ENCODE peak calls at places on chromosomes 5 and 9, in five cellular contexts. L is lower lobe of right lung, S is H1, Q is aorta, P is tibial artery. W is an unnamed sample.

GRCh38 chr5:137217599-137218200 is 281.4 kb downstream of the SPOCK1 start:
- DNase-seq in S (no peak), Q (no peak), P (no peak), L (no peak), W (no peak)

GRCh38 chr9:7123743-7124142 is 366.0 kb downstream of the KDM4C start:
- DNase-seq in P (no peak), L (no peak), S (no peak), Q (no peak), W (no peak)

GRCh38 chr9:76796296-76796695 is 32.1 kb downstream of the PCA3 start:
- DNase-seq in S (no peak), P (no peak), L (no peak), Q (no peak), W (no peak)

GRCh38 chr5:29015523-29015922 is 1977.1 kb upstream of the CDH9 start:
- DNase-seq in Q (no peak), S (no peak), L (no peak), P (no peak), W (no peak)

GRCh38 chr5:154923441-154924430 is 14.3 kb downstream of the GEMIN5 start:
- DNase-seq in P (no peak), L (no peak), S (no peak), Q (no peak), W (no peak)

GRCh38 chr9:133048595-133048994 is 13.2 kb upstream of the CEL start:
- DNase-seq in L (no peak), Q (no peak), S (no peak), P (no peak), W (no peak)

GRCh38 chr5:123176224-123176937 is 87.3 kb downstream of the PRDM6 start:
- DNase-seq in S (no peak), P (no peak), Q (no peak), L (no peak), W (no peak)

GRCh38 chr5:66904189-66904588 is 292.4 kb downstream of the CD180 start:
- DNase-seq in P (no peak), Q (no peak), S (no peak), L (no peak), W (no peak)

GRCh38 chr5:5432020-5432707 is 9.7 kb downstream of the ICE1 start:
- DNase-seq in L (no peak), P (no peak), S (no peak), Q (no peak), W (no peak)

GRCh38 chr5:181265092-181265671 is 4.2 kb upstream of the TRIM52 start:
- DNase-seq in Q (no peak), P (no peak), L (no peak), S (peak; percentile 43), W (no peak)
- H3K27ac ChIP-seq in Q (no peak overlapping the region), P (no peak overlapping the region), L (no peak overlapping the region), S (no peak overlapping the region), W (no peak overlapping the region)

GRCh38 chr5:132388244-132389050 is 18.9 kb downstream of the SLC22A5 start:
- DNase-seq in Q (peak; percentile 57), L (no peak), S (no peak), P (no peak), W (no peak)

GRCh38 chr5:132389051-132389331 is 19.5 kb downstream of the SLC22A5 start:
- DNase-seq in L (no peak), P (no peak), Q (no peak), S (no peak), W (no peak)

GRCh38 chr5:132391247-132391646 is 21.7 kb downstream of the SLC22A5 start:
- DNase-seq in S (no peak), Q (no peak), P (no peak), L (no peak), W (no peak)

GRCh38 chr5:132387649-132388117 is 18.2 kb downstream of the SLC22A5 start:
- DNase-seq in Q (peak; percentile 78), L (peak; percentile 65), P (peak; percentile 86), S (no peak), W (no peak)

DNA sequence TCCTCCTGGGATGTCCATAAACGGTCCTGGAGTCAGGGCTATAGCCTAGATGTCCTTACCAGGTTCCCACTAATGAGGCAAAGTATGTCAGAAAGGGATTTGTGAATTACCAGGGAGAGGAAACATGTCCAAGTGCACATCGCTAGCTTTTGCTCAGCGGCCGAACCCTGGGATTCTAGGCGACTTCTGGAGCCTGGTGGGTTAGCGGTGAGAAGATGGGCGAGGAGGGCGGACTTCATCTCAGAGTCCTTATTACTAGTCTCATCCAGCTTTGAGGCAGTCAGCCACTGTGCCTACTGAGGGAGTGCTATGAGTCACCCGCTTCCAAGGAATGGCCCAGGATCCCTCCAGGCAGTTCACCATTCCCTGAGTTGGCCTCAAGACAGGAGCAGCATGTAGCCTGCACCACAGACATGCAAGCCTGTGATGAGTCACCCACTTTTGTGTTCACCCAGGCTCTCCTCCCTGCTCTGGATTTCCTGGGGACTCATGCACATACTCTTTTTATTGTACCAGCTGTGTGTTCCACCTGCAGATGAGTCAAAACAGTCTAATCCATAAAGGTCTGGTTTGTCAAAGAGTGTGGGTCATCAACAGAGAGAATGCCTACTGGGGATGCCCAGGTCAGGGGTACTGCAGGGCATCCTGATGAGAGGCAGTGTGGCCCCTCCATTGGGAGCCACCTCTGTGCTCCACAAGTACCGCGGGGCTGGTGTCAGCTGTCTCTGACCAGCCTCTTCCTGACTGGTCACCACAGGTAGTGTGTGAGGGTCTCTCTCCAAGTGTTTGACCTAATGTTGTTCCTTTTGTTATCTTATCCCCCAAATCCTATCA is 20.2 kb downstream of the SLC22A5 start:
- DNase-seq in P (peak; percentile 88), S (no peak), L (no peak), Q (peak; percentile 85), W (no peak)
- H3K27ac ChIP-seq in P (peak overlapping the region; percentile 73), S (no peak overlapping the region), L (peak overlapping the region; percentile 84), Q (no peak overlapping the region), W (peak overlapping the region; percentile 20)

GRCh38 chr5:58902305-58902704 is 319.4 kb downstream of the RAB3C start:
- DNase-seq in S (no peak), L (no peak), Q (no peak), P (no peak), W (no peak)
- H3K27ac ChIP-seq in S (no peak overlapping the region), L (no peak overlapping the region), Q (no peak overlapping the region), P (peak overlapping the region; percentile 23), W (no peak overlapping the region)

GRCh38 chr5:159095882-159096554 is 3.7 kb downstream of the EBF1 start:
- DNase-seq in P (no peak), Q (peak; percentile 45), L (no peak), S (peak; percentile 68), W (no peak)

GRCh38 chr5:159097461-159098284 is 2.0 kb downstream of the EBF1 start:
- DNase-seq in Q (peak; percentile 71), P (peak; percentile 78), L (peak; percentile 46), S (peak; percentile 52), W (no peak)

GRCh38 chr5:159096555-159097460 is 2.9 kb downstream of the EBF1 start:
- DNase-seq in S (no peak), L (no peak), P (peak; percentile 71), Q (peak; percentile 46), W (no peak)

GRCh38 chr5:159094745-159095144 is 5.0 kb downstream of the EBF1 start:
- DNase-seq in P (peak; percentile 92), Q (peak; percentile 88), S (no peak), L (peak; percentile 45), W (no peak)

DNA sequence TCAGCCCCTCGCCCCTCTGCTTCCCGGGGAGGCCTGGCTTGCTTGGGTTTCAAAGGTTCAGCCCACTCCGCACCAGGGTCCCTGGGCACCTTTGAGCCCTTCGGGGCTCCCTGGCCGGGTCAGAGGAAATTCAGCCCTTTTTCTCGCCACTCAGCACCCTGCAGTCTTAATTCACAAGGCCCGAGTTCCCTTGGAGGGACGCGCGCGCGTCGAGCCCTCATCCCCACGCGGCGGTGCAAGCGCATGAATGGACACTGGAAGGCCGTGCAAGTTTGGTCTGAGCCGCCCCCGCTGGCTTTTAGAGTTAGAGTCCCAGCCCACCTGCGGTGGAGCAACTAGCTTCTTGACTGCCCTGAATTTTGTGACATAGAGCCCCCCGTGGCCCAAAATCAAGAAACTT is 4.5 kb downstream of the EBF1 start:
- DNase-seq in P (peak; percentile 77), Q (peak; percentile 47), S (peak; percentile 61), L (no peak), W (no peak)
- H3K27ac ChIP-seq in P (peak overlapping the region; percentile 87), Q (peak overlapping the region; percentile 87), S (no peak overlapping the region), L (no peak overlapping the region), W (no peak overlapping the region)

GRCh38 chr5:115419794-115420585 is 123.5 kb upstream of the CCDC112 start:
- DNase-seq in S (no peak), P (no peak), Q (no peak), L (no peak), W (no peak)

GRCh38 chr5:115423051-115423450 is 121.5 kb downstream of the FEM1C start:
- DNase-seq in P (no peak), L (no peak), S (no peak), Q (no peak), W (no peak)

GRCh38 chr5:115424446-115424845 is 120.1 kb downstream of the FEM1C start:
- DNase-seq in S (no peak), P (no peak), L (no peak), Q (no peak), W (no peak)

GRCh38 chr5:115423541-115423940 is 121.0 kb downstream of the FEM1C start:
- DNase-seq in S (no peak), L (peak; percentile 76), P (peak; percentile 78), Q (peak; percentile 49), W (peak; percentile 43)

GRCh38 chr5:115424030-115424429 is 120.5 kb downstream of the FEM1C start:
- DNase-seq in S (no peak), L (no peak), P (no peak), Q (no peak), W (no peak)
- H3K27ac ChIP-seq in S (no peak overlapping the region), L (peak overlapping the region; percentile 80), P (peak overlapping the region; percentile 53), Q (no peak overlapping the region), W (peak overlapping the region; percentile 19)

DNA sequence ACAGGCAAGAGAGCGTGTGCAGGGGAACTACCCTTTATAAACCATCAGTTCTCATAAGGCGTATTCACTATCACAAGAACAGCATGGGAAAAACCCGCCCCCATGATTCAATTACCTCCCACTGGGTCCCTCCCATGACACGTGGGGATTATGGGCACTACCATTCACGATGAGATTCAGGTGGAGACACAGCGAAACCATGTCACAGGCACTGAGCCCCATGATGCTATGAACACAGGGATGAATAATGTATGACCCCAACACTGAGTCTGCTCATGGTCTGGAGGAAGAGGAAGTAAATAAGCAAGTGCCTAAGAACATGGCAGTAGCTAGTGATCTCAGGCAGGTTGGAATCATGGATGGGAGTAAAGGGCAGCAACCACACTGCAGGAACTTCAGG is 281.0 kb upstream of the ZNF462 start:
- DNase-seq in Q (no peak), P (no peak), L (no peak), S (no peak), W (no peak)
- H3K27ac ChIP-seq in Q (no peak overlapping the region), P (no peak overlapping the region), L (no peak overlapping the region), S (no peak overlapping the region), W (no peak overlapping the region)

GRCh38 chr9:98563997-98564396 is 144.7 kb downstream of the GABBR2 start:
- DNase-seq in L (no peak), S (no peak), Q (no peak), P (no peak), W (no peak)
- H3K27ac ChIP-seq in L (no peak overlapping the region), S (no peak overlapping the region), Q (no peak overlapping the region), P (no peak overlapping the region), W (no peak overlapping the region)

DNA sequence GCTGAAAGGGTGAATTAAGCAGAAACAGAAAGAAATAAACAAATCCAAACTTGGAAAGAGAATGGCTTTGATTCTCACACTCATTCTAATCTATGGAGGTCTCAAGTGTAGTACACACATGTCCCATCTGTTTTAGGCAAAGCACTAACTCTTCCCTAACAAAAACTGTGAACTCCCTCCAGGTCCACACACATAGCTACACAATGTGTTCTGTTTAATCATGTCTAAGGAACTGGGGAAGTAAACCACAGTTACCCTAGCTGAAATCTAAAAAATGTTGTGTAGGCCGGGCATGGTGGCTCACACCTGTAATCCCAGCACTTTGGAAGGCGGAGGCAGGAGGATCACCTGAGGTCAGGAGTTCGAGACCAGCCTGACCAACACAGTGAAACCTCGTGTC is 118.7 kb upstream of the FST start:
- DNase-seq in S (no peak), Q (no peak), P (no peak), L (no peak), W (no peak)
- H3K27ac ChIP-seq in S (no peak overlapping the region), Q (peak overlapping the region; percentile 22), P (peak overlapping the region; percentile 5), L (no peak overlapping the region), W (no peak overlapping the region)

W was measured in dorsolateral prefrontal cortex.